ENCODE peak calls at places on chromosomes 2 and 18, in eight cellular contexts. X, T, N, G, F, M, Q and K are unnamed samples.

GRCh38 chr2:219538488-219539294 is 4.9 kb downstream of the CHPF start:
- DNase-seq in X (no peak), T (no peak), N (no peak), G (no peak), F (no peak), M (no peak), Q (no peak), K (no peak)

GRCh38 chr2:23241106-23241505 is 143.9 kb upstream of the KLHL29 start:
- DNase-seq in X (no peak), T (no peak), N (no peak), G (no peak), F (no peak), M (no peak), Q (no peak), K (peak; percentile 4)

GRCh38 chr18:78622251-78622953 is 357.2 kb upstream of the SALL3 start:
- DNase-seq in X (no peak), T (no peak), N (no peak), G (no peak), F (no peak), M (no peak), Q (peak; percentile 18), K (no peak)

GRCh38 chr2:231198291-231199173 is at the start of gene ARMC9:
- DNase-seq in X (peak; percentile 83), T (peak; percentile 57), N (peak; percentile 82), G (peak; percentile 28), F (peak; percentile 69), M (peak; percentile 79), Q (peak; percentile 82), K (no peak)

GRCh38 chr2:64354857-64355680 is 98.9 kb upstream of the LGALSL start:
- DNase-seq in X (no peak), T (peak; percentile 64), N (no peak), G (peak; percentile 84), F (no peak), M (no peak), Q (no peak), K (peak; percentile 54)

GRCh38 chr2:43328157-43328556 is 101.8 kb upstream of the ZFP36L2 start:
- DNase-seq in X (no peak), T (no peak), N (no peak), G (no peak), F (no peak), M (no peak), Q (peak; percentile 84), K (peak; percentile 77)

GRCh38 chr2:207188601-207189000 is 22.9 kb upstream of the KLF7 start:
- DNase-seq in X (no peak), T (peak; percentile 50), N (no peak), G (peak; percentile 22), F (no peak), M (peak; percentile 17), Q (no peak), K (no peak)

GRCh38 chr18:75635096-75635495 is 207.6 kb upstream of the SMIM21 start:
- DNase-seq in X (no peak), T (no peak), N (no peak), G (no peak), F (no peak), M (peak; percentile 8), Q (no peak), K (no peak)

GRCh38 chr2:148719941-148720436 is 75.4 kb downstream of the EPC2 start:
- DNase-seq in X (no peak), T (no peak), N (no peak), G (no peak), F (no peak), M (no peak), Q (peak; percentile 52), K (no peak)

GRCh38 chr18:51107082-51107481 is 77.1 kb downstream of the SMAD4 start:
- DNase-seq in X (no peak), T (no peak), N (no peak), G (no peak), F (no peak), M (peak; percentile 11), Q (no peak), K (no peak)

DNA sequence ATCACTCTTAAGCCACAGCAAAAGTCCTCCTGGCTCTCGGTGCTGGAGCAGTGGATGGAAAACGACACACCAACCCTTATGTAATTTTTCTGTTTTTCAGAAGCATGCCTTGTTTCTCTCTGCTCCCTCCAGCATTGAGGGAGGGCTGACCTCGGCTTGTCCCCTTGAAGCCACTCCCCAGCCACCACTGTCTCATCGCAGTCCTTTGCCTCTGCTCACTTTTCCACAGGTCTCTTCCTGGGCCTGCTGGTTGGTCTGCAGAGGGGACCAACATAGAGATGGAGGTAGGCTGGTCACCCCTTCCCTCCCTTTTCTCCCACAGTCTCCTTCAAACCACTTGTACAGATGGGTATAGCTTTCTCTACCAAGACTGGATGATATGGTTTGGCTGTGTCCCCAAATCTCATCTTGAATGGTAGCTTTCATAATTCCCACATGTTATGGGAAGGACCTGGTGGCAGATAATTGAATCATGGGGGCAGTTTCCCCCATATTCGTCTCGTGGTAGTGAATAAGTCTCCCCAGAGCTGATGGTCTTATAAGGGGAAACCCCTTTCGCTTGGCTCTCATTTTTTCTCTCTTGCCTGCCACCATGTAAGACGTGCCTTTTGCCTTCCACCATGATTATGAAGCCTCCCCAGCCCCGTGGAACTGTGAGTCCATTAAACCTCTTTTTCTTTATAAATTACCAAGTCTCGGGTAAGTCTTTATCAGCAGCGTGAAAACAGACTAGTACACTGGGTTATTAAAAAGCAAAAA is 14.3 kb upstream of the RIOK3 start:
- DNase-seq in X (no peak), T (no peak), N (no peak), G (no peak), F (no peak), M (no peak), Q (no peak), K (no peak)
- H3K4me3 ChIP-seq in X (peak overlapping the region; percentile 93), T (no peak overlapping the region), N (peak overlapping the region; percentile 81), G (no peak overlapping the region), F (peak overlapping the region; percentile 18), M (no peak overlapping the region), Q (no peak overlapping the region), K (no peak overlapping the region)

GRCh38 chr2:134258684-134259408 is 5.0 kb downstream of the MGAT5 start:
- DNase-seq in X (no peak), T (no peak), N (peak; percentile 86), G (no peak), F (peak; percentile 64), M (no peak), Q (no peak), K (no peak)
- H3K4me3 ChIP-seq in X (no peak overlapping the region), T (no peak overlapping the region), N (no peak overlapping the region), G (no peak overlapping the region), F (peak overlapping the region; percentile 6), M (no peak overlapping the region), Q (no peak overlapping the region), K (no peak overlapping the region)

GRCh38 chr2:60530660-60531276 is 22.7 kb downstream of the BCL11A start:
- DNase-seq in X (no peak), T (no peak), N (peak; percentile 57), G (no peak), F (no peak), M (peak; percentile 94), Q (peak; percentile 85), K (no peak)
- H3K4me3 ChIP-seq in X (no peak overlapping the region), T (no peak overlapping the region), N (no peak overlapping the region), G (no peak overlapping the region), F (no peak overlapping the region), M (no peak overlapping the region), Q (no peak overlapping the region), K (no peak overlapping the region)

GRCh38 chr2:237744270-237744612 is 54.3 kb upstream of the RBM44 start:
- DNase-seq in X (no peak), T (no peak), N (no peak), G (no peak), F (no peak), M (no peak), Q (no peak), K (no peak)
- H3K4me3 ChIP-seq in X (no peak overlapping the region), T (no peak overlapping the region), N (no peak overlapping the region), G (no peak overlapping the region), F (no peak overlapping the region), M (no peak overlapping the region), Q (no peak overlapping the region), K (no peak overlapping the region)

DNA sequence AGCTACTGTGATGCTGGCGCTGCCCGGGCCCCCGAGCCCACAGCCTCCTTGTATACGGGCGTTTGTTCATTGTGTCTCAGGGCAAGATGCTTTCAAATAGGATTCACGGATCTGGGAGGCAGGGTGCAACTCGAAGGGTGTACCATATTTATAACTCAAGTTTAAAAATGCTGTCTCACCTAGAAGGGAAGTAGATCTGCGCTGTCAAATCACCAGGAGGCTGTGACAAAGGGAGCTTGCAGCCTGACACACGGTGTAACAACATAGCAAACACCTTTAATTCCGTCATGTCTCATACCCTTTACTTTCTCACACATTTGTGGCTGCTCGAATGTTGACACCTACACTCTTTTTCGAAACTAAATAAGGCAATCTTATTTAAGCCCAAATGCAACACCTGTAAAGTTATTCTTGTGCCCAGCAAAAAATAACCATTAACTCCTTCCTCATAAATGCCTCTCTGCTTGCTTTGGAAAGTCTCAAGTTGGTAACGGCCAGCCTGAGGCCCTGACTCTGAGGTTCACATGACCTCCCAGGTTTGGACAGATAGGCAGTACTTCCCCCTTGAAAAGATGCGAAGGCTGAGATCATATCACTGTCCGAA is 11.7 kb downstream of the ZEB2 start:
- DNase-seq in X (no peak), T (no peak), N (no peak), G (no peak), F (peak; percentile 62), M (no peak), Q (no peak), K (no peak)
- H3K4me3 ChIP-seq in X (peak overlapping the region; percentile 89), T (no peak overlapping the region), N (no peak overlapping the region), G (no peak overlapping the region), F (no peak overlapping the region), M (no peak overlapping the region), Q (no peak overlapping the region), K (no peak overlapping the region)

GRCh38 chr2:232219496-232219870 is 159.1 kb upstream of the ALPP start:
- DNase-seq in X (no peak), T (no peak), N (peak; percentile 59), G (no peak), F (no peak), M (no peak), Q (no peak), K (no peak)
- H3K4me3 ChIP-seq in X (no peak overlapping the region), T (no peak overlapping the region), N (no peak overlapping the region), G (no peak overlapping the region), F (no peak overlapping the region), M (no peak overlapping the region), Q (no peak overlapping the region), K (no peak overlapping the region)

GRCh38 chr2:129757915-129758421 is 221.5 kb upstream of the RAB6C start:
- DNase-seq in X (no peak), T (no peak), N (no peak), G (no peak), F (no peak), M (no peak), Q (no peak), K (no peak)
- H3K4me3 ChIP-seq in X (peak overlapping the region; percentile 48), T (no peak overlapping the region), N (no peak overlapping the region), G (no peak overlapping the region), F (no peak overlapping the region), M (no peak overlapping the region), Q (peak overlapping the region; percentile 21), K (no peak overlapping the region)